ENCODE peak calls at places on chromosomes 5 and 9, in seven cellular contexts. S is amygdala; K is myocyte; R is stimulated activated CD4-positive, alpha-beta T cell treated with anti-CD3 and anti-CD28 coated beads, Interleukin-1b, Interleukin-23, amount 100 ng/mL, for 24 hours; T is pons; O is iPS-NIHi11; X is cardiac muscle cell. Y is an unnamed sample.

GRCh38 chr9:114389612-114390368 is 2.0 kb upstream of the AKNA start:
- DNase-seq in O (no peak), X (no peak), T (no peak), K (no peak), S (no peak), R (no peak), Y (no peak)

GRCh38 chr5:134226441-134227192 is 744 bp upstream of the PPP2CA start:
- DNase-seq in T (no peak), O (no peak), R (no peak), S (no peak), X (no peak), K (peak; percentile 56), Y (peak; percentile 89)

GRCh38 chr9:130461731-130462130 is 17.0 kb downstream of the ASS1 start:
- DNase-seq in O (no peak), R (no peak), K (no peak), X (no peak), S (no peak), T (no peak), Y (no peak)

GRCh38 chr5:39164016-39164415 is 55.3 kb downstream of the FYB1 start:
- DNase-seq in S (no peak), K (peak; percentile 6), O (peak; percentile 25), X (no peak), T (no peak), R (no peak), Y (no peak)

GRCh38 chr5:180138214-180138975 is 66.8 kb upstream of the RNF130 start:
- DNase-seq in X (no peak), O (no peak), R (no peak), T (no peak), K (no peak), S (no peak), Y (no peak)

GRCh38 chr5:67206381-67207328 is 10.1 kb upstream of the CD180 start:
- DNase-seq in O (no peak), X (no peak), T (no peak), R (peak; percentile 69), K (peak; percentile 95), S (no peak), Y (no peak)

GRCh38 chr9:108049026-108049591 is 559.5 kb upstream of the KLF4 start:
- DNase-seq in R (no peak), S (no peak), O (no peak), K (peak; percentile 84), T (no peak), X (peak; percentile 91), Y (no peak)

GRCh38 chr5:124980174-124980941 is 233.9 kb upstream of the ZNF608 start:
- DNase-seq in R (no peak), X (no peak), S (peak; percentile 28), T (peak; percentile 95), O (peak; percentile 51), K (no peak), Y (peak; percentile 78)

GRCh38 chr9:127008076-127008475 is 93.5 kb downstream of the RALGPS1 start:
- DNase-seq in O (no peak), R (no peak), K (no peak), S (no peak), T (no peak), X (no peak), Y (no peak)